ENCODE peak calls at places on chromosome 10, in nine cellular contexts. X is A549, M is upper lobe of right lung, V is AG04450, E is GM12865, C is psoas muscle, U is astrocyte of the spinal cord, A is coronary artery, N is cardiac muscle cell. K is an unnamed sample.

GRCh38 chr10:4515711-4516110 is 310.3 kb upstream of the AKR1E2 start:
- DNase-seq in X (no peak), M (no peak), V (no peak), E (no peak), C (no peak), U (no peak), A (no peak), N (no peak), K (no peak)

GRCh38 chr10:128839701-128840100 is 627.3 kb upstream of the MGMT start:
- DNase-seq in X (no peak), M (no peak), V (no peak), E (no peak), C (no peak), U (no peak), A (no peak), N (no peak), K (no peak)

GRCh38 chr10:79260803-79261740 is 86.2 kb upstream of the PPIF start:
- DNase-seq in X (no peak), M (no peak), V (peak; percentile 62), E (peak; percentile 36), C (no peak), U (peak; percentile 32), A (no peak), N (peak; percentile 50), K (peak; percentile 59)

GRCh38 chr10:5534051-5534821 is 9.5 kb downstream of the CALML3 start:
- DNase-seq in X (no peak), M (peak; percentile 51), V (no peak), E (no peak), C (peak; percentile 47), U (no peak), A (peak; percentile 75), N (peak; percentile 72), K (no peak)

GRCh38 chr10:57094965-57095364 is 733.9 kb upstream of the ZWINT start:
- DNase-seq in X (no peak), M (no peak), V (no peak), E (no peak), C (no peak), U (no peak), A (no peak), N (no peak), K (no peak)

GRCh38 chr10:59814878-59815277 is 61.6 kb upstream of the MRLN start:
- DNase-seq in X (no peak), M (no peak), V (no peak), E (peak; percentile 26), C (no peak), U (no peak), A (no peak), N (no peak), K (no peak)

GRCh38 chr10:113705344-113705878 is 25.7 kb downstream of the CASP7 start:
- DNase-seq in X (no peak), M (no peak), V (no peak), E (no peak), C (no peak), U (no peak), A (no peak), N (no peak), K (no peak)

GRCh38 chr10:124935946-124936345 is 6.0 kb upstream of the ZRANB1 start:
- DNase-seq in X (no peak), M (no peak), V (no peak), E (no peak), C (no peak), U (no peak), A (no peak), N (no peak), K (no peak)

GRCh38 chr10:78529262-78529661 is 495.6 kb downstream of the RPS24 start:
- DNase-seq in X (no peak), M (no peak), V (no peak), E (no peak), C (no peak), U (no peak), A (peak; percentile 12), N (no peak), K (no peak)

GRCh38 chr10:58622286-58622685 is 109.6 kb downstream of the BICC1 start:
- DNase-seq in X (no peak), M (no peak), V (no peak), E (no peak), C (no peak), U (no peak), A (no peak), N (no peak), K (no peak)

DNA sequence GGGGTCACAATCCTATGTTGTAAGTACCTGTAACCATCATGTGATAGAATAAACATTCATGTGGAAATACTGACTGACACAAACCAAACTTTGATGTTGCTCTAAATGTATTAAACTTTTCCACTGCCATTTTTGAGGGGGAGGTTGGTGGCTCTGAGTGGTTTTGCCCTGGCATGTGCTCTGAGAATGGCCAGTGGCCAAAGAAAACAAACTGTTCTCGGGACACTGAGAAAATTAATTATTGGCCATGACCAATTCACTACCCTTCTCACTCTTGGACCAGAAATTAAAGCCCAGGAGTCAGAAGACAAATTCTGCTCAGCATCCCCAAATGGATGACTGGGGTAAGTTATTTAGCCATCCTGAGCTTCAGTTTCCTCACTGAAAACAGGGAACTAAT is 195.9 kb downstream of the XPNPEP1 start:
- DNase-seq in X (no peak), M (no peak), V (no peak), E (no peak), C (no peak), U (no peak), A (no peak), N (no peak), K (no peak)
- TF ChIP-seq CTCF in X (no peak), M (no peak), V (no peak), E (no peak), C (no peak), U (no peak), A (no peak), N (no peak), K (no peak)

GRCh38 chr10:101217450-101218281 is 11.6 kb downstream of the LBX1 start:
- DNase-seq in X (peak; percentile 71), M (no peak), V (no peak), E (no peak), C (no peak), U (no peak), A (no peak), N (peak; percentile 50), K (peak; percentile 41)
- H3K4me3 ChIP-seq in X (peak overlapping the region; percentile 36), M (no peak overlapping the region), V (no peak overlapping the region), E (no peak overlapping the region), C (no peak overlapping the region), U (no peak overlapping the region), A (peak overlapping the region; percentile 53), N (peak overlapping the region; percentile 19), K (no peak overlapping the region)

DNA sequence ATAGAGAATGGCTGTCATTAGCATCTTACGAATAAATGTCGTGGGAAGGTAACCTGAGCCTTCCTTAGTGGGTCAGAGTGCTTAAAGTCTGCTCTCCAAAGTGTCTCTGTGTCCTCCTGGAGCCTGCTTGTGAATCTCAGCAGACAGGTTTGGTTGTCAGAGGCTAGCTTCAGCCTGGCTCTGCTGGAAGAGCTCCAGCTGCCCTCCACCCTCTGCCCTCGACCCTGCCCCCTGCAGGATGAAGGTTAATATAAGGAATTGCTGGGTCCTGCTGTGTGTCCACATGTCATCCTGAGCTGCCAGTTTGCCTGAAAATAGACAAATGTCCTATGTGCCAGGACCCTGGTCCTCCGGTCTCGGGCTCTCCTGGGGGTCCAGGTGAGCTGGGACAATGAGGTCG is 33.5 kb downstream of the FAM241B start:
- DNase-seq in X (peak; percentile 58), M (no peak), V (no peak), E (no peak), C (no peak), U (no peak), A (no peak), N (no peak), K (no peak)
- TF ChIP-seq CTCF in X (no peak), M (no peak), V (no peak), E (no peak), C (no peak), U (no peak), A (no peak), N (no peak), K (no peak)

DNA sequence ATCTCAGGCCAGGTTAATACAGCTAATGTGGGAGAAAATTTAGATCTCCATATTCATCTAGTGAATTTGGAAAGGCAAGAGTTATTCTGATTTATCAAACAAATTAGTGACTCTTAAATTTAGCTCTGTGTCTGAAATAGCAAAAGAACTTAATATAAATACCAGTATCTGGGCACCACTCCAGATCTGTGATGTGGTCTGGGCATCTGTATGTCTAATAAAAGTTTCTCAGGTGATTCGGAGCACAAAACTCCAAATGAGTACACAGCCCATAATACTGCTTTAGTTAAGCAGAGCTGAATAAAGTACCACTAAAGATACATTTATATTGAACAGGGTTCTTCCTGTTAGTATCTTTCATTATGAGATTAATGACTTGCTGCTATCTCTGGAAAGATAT is 261.4 kb downstream of the BAMBI start:
- DNase-seq in X (no peak), M (no peak), V (no peak), E (no peak), C (no peak), U (peak; percentile 33), A (no peak), N (no peak), K (peak; percentile 52)
- H3K4me3 ChIP-seq in X (peak overlapping the region; percentile 35), M (no peak overlapping the region), V (no peak overlapping the region), E (no peak overlapping the region), C (no peak overlapping the region), U (no peak overlapping the region), A (no peak overlapping the region), N (no peak overlapping the region), K (no peak overlapping the region)

GRCh38 chr10:34960983-34961382 is 129.2 kb downstream of the CUL2 start:
- DNase-seq in X (no peak), M (no peak), V (no peak), E (no peak), C (no peak), U (peak; percentile 38), A (no peak), N (no peak), K (peak; percentile 75)
- TF ChIP-seq CTCF in X (peak; percentile 26), M (peak; percentile 19), V (peak; percentile 44), E (no peak), C (peak; percentile 63), U (peak; percentile 52), A (no peak), N (peak; percentile 24), K (peak; percentile 77)

GRCh38 chr10:73785221-73785720 is at the start of gene ZSWIM8:
- DNase-seq in X (peak; percentile 99), M (peak; percentile 93), V (peak; percentile 84), E (peak; percentile 92), C (peak; percentile 94), U (peak; percentile 96), A (peak; percentile 91), N (peak; percentile 98), K (peak; percentile 98)
- H3K4me3 ChIP-seq in X (peak within 1 kb of the TSS; percentile 97), M (peak within 1 kb of the TSS; percentile 86), V (peak within 1 kb of the TSS; percentile 83), E (peak within 1 kb of the TSS; percentile 90), C (peak within 1 kb of the TSS; percentile 72), U (peak within 1 kb of the TSS; percentile 93), A (peak within 1 kb of the TSS; percentile 92), N (peak within 1 kb of the TSS; percentile 87), K (peak within 1 kb of the TSS; percentile 94)

GRCh38 chr10:1227505-1228402 is 171.6 kb downstream of the WDR37 start:
- DNase-seq in X (no peak), M (no peak), V (no peak), E (no peak), C (no peak), U (no peak), A (no peak), N (no peak), K (peak; percentile 1)
- TF ChIP-seq CTCF in X (no peak), M (no peak), V (no peak), E (no peak), C (no peak), U (no peak), A (no peak), N (no peak), K (no peak)

GRCh38 chr10:65952086-65952485 is 973.8 kb upstream of the LRRTM3 start:
- DNase-seq in X (no peak), M (no peak), V (no peak), E (no peak), C (no peak), U (no peak), A (no peak), N (no peak), K (no peak)
- H3K4me3 ChIP-seq in X (no peak overlapping the region), M (no peak overlapping the region), V (no peak overlapping the region), E (no peak overlapping the region), C (no peak overlapping the region), U (no peak overlapping the region), A (no peak overlapping the region), N (no peak overlapping the region), K (no peak overlapping the region)